ENCODE peak calls at places on chromosome 22, in six cellular contexts. One of them, this sample, is unnamed.

GRCh38 chr22:50300620-50301257 is 6.7 kb downstream of the PLXNB2 start:
- DNase-seq in activated naive CD8-positive, alpha-beta T cell treated with anti-CD3 and anti-CD28 coated beads for 36 hours: no peak
- DNase-seq in activated T-helper 1 cell treated with Interleukin-2 at 50 U/mL for 16 hours: no peak
- DNase-seq in transverse colon: no peak
- DNase-seq in A172: no peak
- DNase-seq in NCI-H1092: no peak
- DNase-seq in this sample: no peak

GRCh38 chr22:50542416-50542927 is 3.2 kb upstream of the KLHDC7B start:
- DNase-seq in activated naive CD8-positive, alpha-beta T cell treated with anti-CD3 and anti-CD28 coated beads for 36 hours: no peak
- DNase-seq in NCI-H1092: no peak
- DNase-seq in transverse colon: peak
- DNase-seq in A172: no peak
- DNase-seq in activated T-helper 1 cell treated with Interleukin-2 at 50 U/mL for 16 hours: no peak
- DNase-seq in this sample: no peak

GRCh38 chr22:31556627-31557203 is 60.4 kb downstream of the SFI1 start:
- DNase-seq in activated T-helper 1 cell treated with Interleukin-2 at 50 U/mL for 16 hours: no peak
- DNase-seq in NCI-H1092: no peak
- DNase-seq in activated naive CD8-positive, alpha-beta T cell treated with anti-CD3 and anti-CD28 coated beads for 36 hours: no peak
- DNase-seq in A172: peak
- DNase-seq in transverse colon: no peak
- DNase-seq in this sample: peak

GRCh38 chr22:45101828-45102227 is 61.9 kb upstream of the NUP50 start:
- DNase-seq in A172: peak
- DNase-seq in NCI-H1092: no peak
- DNase-seq in activated T-helper 1 cell treated with Interleukin-2 at 50 U/mL for 16 hours: no peak
- DNase-seq in transverse colon: peak
- DNase-seq in activated naive CD8-positive, alpha-beta T cell treated with anti-CD3 and anti-CD28 coated beads for 36 hours: peak
- DNase-seq in this sample: peak

GRCh38 chr22:49244466-49245420 is 582.9 kb downstream of the BRD1 start:
- DNase-seq in NCI-H1092: no peak
- DNase-seq in activated T-helper 1 cell treated with Interleukin-2 at 50 U/mL for 16 hours: no peak
- DNase-seq in transverse colon: no peak
- DNase-seq in activated naive CD8-positive, alpha-beta T cell treated with anti-CD3 and anti-CD28 coated beads for 36 hours: no peak
- DNase-seq in A172: no peak
- DNase-seq in this sample: no peak

GRCh38 chr22:22408731-22409696 is 99.5 kb downstream of the ZNF280B start:
- DNase-seq in activated naive CD8-positive, alpha-beta T cell treated with anti-CD3 and anti-CD28 coated beads for 36 hours: no peak
- DNase-seq in NCI-H1092: peak
- DNase-seq in transverse colon: peak
- DNase-seq in activated T-helper 1 cell treated with Interleukin-2 at 50 U/mL for 16 hours: no peak
- DNase-seq in A172: peak
- DNase-seq in this sample: peak

GRCh38 chr22:27930246-27931060 is 11.4 kb upstream of the PITPNB start:
- DNase-seq in activated naive CD8-positive, alpha-beta T cell treated with anti-CD3 and anti-CD28 coated beads for 36 hours: no peak
- DNase-seq in NCI-H1092: no peak
- DNase-seq in transverse colon: no peak
- DNase-seq in A172: no peak
- DNase-seq in activated T-helper 1 cell treated with Interleukin-2 at 50 U/mL for 16 hours: no peak
- DNase-seq in this sample: no peak

GRCh38 chr22:17213976-17214375 is 5.3 kb downstream of the ADA2 start:
- DNase-seq in A172: peak
- DNase-seq in activated T-helper 1 cell treated with Interleukin-2 at 50 U/mL for 16 hours: peak
- DNase-seq in NCI-H1092: peak
- DNase-seq in activated naive CD8-positive, alpha-beta T cell treated with anti-CD3 and anti-CD28 coated beads for 36 hours: peak
- DNase-seq in transverse colon: peak
- DNase-seq in this sample: peak

GRCh38 chr22:41672780-41673509 is 15.7 kb downstream of the SNU13 start:
- DNase-seq in transverse colon: no peak
- DNase-seq in activated T-helper 1 cell treated with Interleukin-2 at 50 U/mL for 16 hours: no peak
- DNase-seq in activated naive CD8-positive, alpha-beta T cell treated with anti-CD3 and anti-CD28 coated beads for 36 hours: no peak
- DNase-seq in A172: no peak
- DNase-seq in NCI-H1092: no peak
- DNase-seq in this sample: peak

This sample was measured in hepatocyte.